ENCODE peak calls at places on chromosomes 2 and 18, in ten cellular contexts. L is breast epithelium; P is naive thymus-derived CD4-positive, alpha-beta T cell; Y is mesendoderm; K is prostate gland; C is mammary epithelial cell; U is left ventricle myocardium inferior; O is fibroblast of lung; Q is A549; R is lower lobe of right lung. G is an unnamed sample. For H3K4me1, the result is how much of the 10 kb centered on the place peaks cover.

GRCh38 chr18:58862851-58863538 is 1.7 kb upstream of the ZNF532 start:
- DNase-seq in L (no peak), P (no peak), Y (peak), K (no peak), C (peak), U (peak), O (peak), Q (peak), R (peak), G (no peak)

GRCh38 chr18:50038448-50038847 is 156.5 kb downstream of the MYO5B start:
- DNase-seq in L (no peak), P (no peak), Y (no peak), K (no peak), C (no peak), U (no peak), O (no peak), Q (no peak), R (no peak), G (no peak)

GRCh38 chr2:46873632-46874068 is 42.0 kb downstream of the MCFD2 start:
- DNase-seq in L (peak), P (no peak), Y (peak), K (peak), C (peak), U (peak), O (peak), Q (peak), R (no peak), G (no peak)

GRCh38 chr2:208134928-208135586 is 5.4 kb upstream of the CRYGC start:
- DNase-seq in L (no peak), P (no peak), Y (no peak), K (no peak), C (peak), U (no peak), O (no peak), Q (no peak), R (no peak), G (no peak)

GRCh38 chr2:226791056-226791486 is 8.5 kb downstream of the IRS1 start:
- DNase-seq in L (peak), P (peak), Y (peak), K (peak), C (peak), U (no peak), O (peak), Q (no peak), R (peak), G (peak)

GRCh38 chr2:100731535-100731981 is 88.4 kb upstream of the NPAS2 start:
- DNase-seq in L (no peak), P (no peak), Y (no peak), K (no peak), C (peak), U (no peak), O (peak), Q (no peak), R (no peak), G (no peak)

GRCh38 chr2:1538663-1539062 is 125.4 kb downstream of the TPO start:
- DNase-seq in L (no peak), P (no peak), Y (peak), K (no peak), C (no peak), U (no peak), O (peak), Q (peak), R (no peak), G (no peak)

GRCh38 chr2:85761-86160 is 39.5 kb upstream of the FAM110C start:
- DNase-seq in L (no peak), P (no peak), Y (no peak), K (no peak), C (no peak), U (no peak), O (no peak), Q (no peak), R (no peak), G (no peak)

GRCh38 chr2:185578293-185578692 is 160.3 kb upstream of the FSIP2 start:
- DNase-seq in L (no peak), P (no peak), Y (no peak), K (no peak), C (no peak), U (no peak), O (no peak), Q (no peak), R (no peak), G (no peak)

DNA sequence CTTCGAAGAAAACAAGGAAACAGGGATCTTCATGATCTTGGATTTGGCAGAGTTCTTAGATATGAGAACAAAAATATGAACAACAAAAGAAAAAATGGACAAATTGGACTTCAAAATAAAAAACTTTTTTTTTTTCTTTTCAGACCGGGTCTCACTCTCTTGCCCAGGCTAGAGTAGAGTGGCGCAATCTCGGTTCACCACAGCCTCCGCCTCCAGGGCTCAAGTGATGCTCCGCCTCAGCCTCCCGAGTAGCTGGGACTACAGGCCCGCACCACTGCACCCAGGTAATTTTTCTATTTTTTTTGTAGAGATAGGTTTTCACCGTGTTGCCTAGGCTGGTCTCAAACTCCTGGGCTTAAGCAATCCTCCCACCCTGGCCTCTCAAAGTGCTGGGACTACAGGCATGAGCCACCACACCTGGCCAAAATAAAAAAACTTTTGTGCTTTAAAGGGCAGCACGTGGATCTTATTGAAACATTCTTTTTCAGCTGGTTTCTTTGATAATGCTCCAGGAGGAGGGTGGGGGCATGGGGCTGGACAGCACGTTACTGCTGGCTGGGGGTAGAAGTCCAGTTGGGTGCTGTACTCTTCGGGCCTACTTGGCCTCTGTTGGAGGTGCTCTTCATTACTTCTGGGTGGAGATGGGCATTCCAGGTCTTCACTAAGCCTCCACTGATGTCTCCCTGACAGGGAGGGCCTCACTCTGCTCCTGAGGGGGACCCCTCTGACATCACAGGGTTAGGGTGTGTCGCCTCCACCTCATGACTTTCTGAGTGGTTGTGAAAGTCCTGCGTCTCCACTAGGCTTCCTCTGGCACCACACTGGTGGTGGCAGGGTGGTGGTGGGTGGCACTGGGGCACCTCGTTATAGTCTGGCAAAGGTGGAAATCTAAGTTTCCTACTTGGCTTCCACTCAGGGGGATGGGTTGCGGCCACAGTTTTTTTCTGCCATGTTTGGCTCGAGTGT is 150.5 kb upstream of the XPO1 start:
- DNase-seq in L (no peak), P (no peak), Y (no peak), K (no peak), C (no peak), U (no peak), O (no peak), Q (no peak), R (no peak), G (no peak)
- H3K27ac ChIP-seq in L (peak), P (no peak), Y (no peak), K (no peak), C (no peak), U (no peak), O (no peak), Q (no peak), R (no peak), G (no peak)

GRCh38 chr2:218022131-218022850 is 19.5 kb upstream of the TNS1 start:
- DNase-seq in L (no peak), P (no peak), Y (no peak), K (no peak), C (no peak), U (peak), O (no peak), Q (no peak), R (no peak), G (no peak)
- H3K4me1 ChIP-seq in L (under half), P (under half), Y (under half), K (under half), C (under half), U (half or more), O (under half), Q (under half), R (under half), G (under half)

GRCh38 chr2:176156301-176156958 is 677 bp upstream of the HOXD3 start:
- DNase-seq in L (no peak), P (no peak), Y (no peak), K (no peak), C (no peak), U (no peak), O (no peak), Q (no peak), R (no peak), G (no peak)

GRCh38 chr2:176155341-176156044 is 1.6 kb upstream of the HOXD3 start:
- DNase-seq in L (no peak), P (no peak), Y (no peak), K (no peak), C (no peak), U (no peak), O (no peak), Q (no peak), R (no peak), G (no peak)

GRCh38 chr2:176158306-176158643 is 1.2 kb downstream of the HOXD3 start:
- DNase-seq in L (no peak), P (no peak), Y (peak), K (no peak), C (no peak), U (no peak), O (no peak), Q (no peak), R (no peak), G (no peak)

GRCh38 chr2:176157499-176158305 is 595 bp downstream of the HOXD3 start:
- DNase-seq in L (no peak), P (no peak), Y (peak), K (no peak), C (no peak), U (no peak), O (no peak), Q (no peak), R (no peak), G (no peak)

GRCh38 chr2:176156959-176157498 is at the start of gene HOXD3:
- DNase-seq in L (no peak), P (no peak), Y (no peak), K (no peak), C (no peak), U (no peak), O (no peak), Q (no peak), R (no peak), G (no peak)
- H3K4me3 ChIP-seq in L (peak), P (no peak), Y (no peak), K (no peak), C (no peak), U (peak), O (no peak), Q (peak), R (no peak), G (no peak)

DNA sequence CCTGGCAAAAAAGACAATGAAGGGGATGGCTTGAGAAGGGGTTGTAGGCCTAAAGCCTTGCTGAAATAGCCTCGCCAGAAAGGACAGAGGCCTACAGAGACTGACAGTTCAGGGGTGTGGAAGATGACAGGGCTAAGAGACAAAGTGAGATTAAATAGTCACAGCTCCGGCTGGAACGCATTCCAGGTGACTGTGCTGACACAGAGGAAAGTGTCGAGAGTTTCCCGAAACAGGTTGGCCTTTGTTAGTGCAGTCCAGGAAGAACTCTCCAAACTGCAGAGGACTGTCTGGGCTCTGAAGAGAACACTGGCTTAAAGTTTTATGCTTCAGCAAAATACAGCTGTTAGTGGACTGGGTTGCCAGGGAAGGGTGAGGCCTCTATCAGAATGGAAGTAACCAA is 52.8 kb downstream of the METTL4 start:
- DNase-seq in L (no peak), P (no peak), Y (peak), K (no peak), C (no peak), U (no peak), O (no peak), Q (no peak), R (no peak), G (no peak)
- H3K27ac ChIP-seq in L (no peak), P (no peak), Y (no peak), K (no peak), C (no peak), U (peak), O (no peak), Q (no peak), R (no peak), G (no peak)

GRCh38 chr2:58976374-58977055 is 735.4 kb upstream of the FANCL start:
- DNase-seq in L (no peak), P (no peak), Y (peak), K (no peak), C (no peak), U (no peak), O (no peak), Q (no peak), R (no peak), G (no peak)
- H3K4me1 ChIP-seq in L (under half), P (under half), Y (under half), K (under half), C (under half), U (under half), O (under half), Q (under half), R (under half), G (under half)

G was measured in CD4-positive, CD25-positive, alpha-beta regulatory T cell.